ENCODE peak calls at places on chromosomes 16 and 17, in six cellular contexts. V is fibroblast of villous mesenchyme, G is GM12865, W is transverse colon, Z is epithelial cell of esophagus, E is adrenal gland. J is an unnamed sample.

GRCh38 chr16:89119661-89120141 is 26.0 kb downstream of the ACSF3 start:
- DNase-seq in V (no peak), G (no peak), W (no peak), Z (no peak), E (no peak), J (no peak)

GRCh38 chr17:62906881-62907280 is 59.2 kb upstream of the TANC2 start:
- DNase-seq in V (no peak), G (no peak), W (no peak), Z (no peak), E (no peak), J (no peak)

GRCh38 chr16:89711601-89712475 is 8.9 kb downstream of the VPS9D1 start:
- DNase-seq in V (peak), G (peak), W (peak), Z (peak), E (peak), J (no peak)

GRCh38 chr17:38510424-38511125 is 82.3 kb downstream of the ARHGAP23 start:
- DNase-seq in V (no peak), G (no peak), W (no peak), Z (peak), E (peak), J (no peak)

GRCh38 chr17:382644-383533 is 30.3 kb upstream of the RPH3AL start:
- DNase-seq in V (peak), G (no peak), W (no peak), Z (peak), E (peak), J (peak)

GRCh38 chr16:13902677-13903076 is 17.3 kb upstream of the ERCC4 start:
- DNase-seq in V (no peak), G (no peak), W (no peak), Z (no peak), E (no peak), J (peak)

GRCh38 chr16:54506691-54507090 is 220.1 kb upstream of the IRX3 start:
- DNase-seq in V (no peak), G (no peak), W (no peak), Z (no peak), E (no peak), J (no peak)

GRCh38 chr16:85461814-85462404 is 151.2 kb upstream of the GSE1 start:
- DNase-seq in V (peak), G (no peak), W (no peak), Z (no peak), E (peak), J (peak)

GRCh38 chr17:8059131-8059530 is 20.3 kb downstream of the ALOX15B start:
- DNase-seq in V (no peak), G (no peak), W (no peak), Z (no peak), E (no peak), J (no peak)

GRCh38 chr17:64236827-64237403 is 26.1 kb downstream of the TEX2 start:
- DNase-seq in V (no peak), G (no peak), W (no peak), Z (no peak), E (no peak), J (no peak)
- H3K4me3 ChIP-seq in V (no peak), G (no peak), W (no peak), Z (no peak), E (no peak), J (no peak)

GRCh38 chr16:1918312-1918889 is at the start of gene HS3ST6:
- DNase-seq in V (no peak), G (no peak), W (no peak), Z (no peak), E (no peak), J (no peak)
- TF ChIP-seq CTCF in V (no peak), G (no peak), W (no peak), Z (no peak), E (no peak), J (no peak)

DNA sequence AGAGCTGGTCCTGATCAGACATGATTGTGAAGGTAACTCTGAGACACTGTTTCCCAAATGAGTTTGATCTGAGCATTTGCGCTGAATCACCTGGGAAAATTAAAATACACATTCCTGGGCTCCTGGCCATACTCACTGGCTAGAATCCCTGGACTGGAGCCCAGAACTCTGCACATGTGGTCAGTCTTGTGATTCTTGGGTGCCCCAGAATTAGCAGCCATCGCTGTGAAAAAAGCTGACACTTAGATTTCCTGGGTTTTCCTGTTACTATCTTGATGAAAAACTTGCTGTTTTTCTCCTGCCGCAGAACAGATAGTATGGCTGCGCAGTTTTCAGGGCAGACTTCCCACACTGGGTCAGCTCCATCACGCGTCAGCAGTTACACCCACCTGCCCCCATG is 24.6 kb downstream of the NECAB2 start:
- DNase-seq in V (peak), G (no peak), W (no peak), Z (peak), E (peak), J (peak)
- H3K4me3 ChIP-seq in V (no peak), G (no peak), W (no peak), Z (no peak), E (no peak), J (no peak)

GRCh38 chr17:11238710-11239109 is 2.3 kb upstream of the SHISA6 start:
- DNase-seq in V (no peak), G (no peak), W (no peak), Z (peak), E (no peak), J (no peak)

GRCh38 chr17:11240841-11241610 is at the start of gene SHISA6:
- DNase-seq in V (no peak), G (no peak), W (no peak), Z (no peak), E (no peak), J (no peak)

GRCh38 chr17:11241611-11242226 is 706 bp downstream of the SHISA6 start:
- DNase-seq in V (no peak), G (no peak), W (peak), Z (no peak), E (no peak), J (no peak)

GRCh38 chr17:11239379-11239970 is 1.5 kb upstream of the SHISA6 start:
- DNase-seq in V (no peak), G (no peak), W (no peak), Z (no peak), E (no peak), J (no peak)

GRCh38 chr17:11240041-11240801 is 792 bp upstream of the SHISA6 start:
- DNase-seq in V (no peak), G (no peak), W (peak), Z (no peak), E (no peak), J (no peak)
- TF ChIP-seq CTCF in V (no peak), G (no peak), W (no peak), Z (no peak), E (no peak), J (no peak)